ENCODE peak calls at places on chromosomes 2 and 18, in five cellular contexts. M, G, D, J and C are unnamed samples.

GRCh38 chr2:54149623-54150501 is 34.4 kb downstream of the ACYP2 start:
- DNase-seq in G (peak), D (no peak), M (peak), J (no peak), C (no peak)

GRCh38 chr2:121052023-121052422 is 233.0 kb downstream of the TFCP2L1 start:
- DNase-seq in G (peak), D (peak), J (no peak), M (no peak), C (no peak)

GRCh38 chr2:206814486-206814885 is 49.1 kb downstream of the FASTKD2 start:
- DNase-seq in J (no peak), M (no peak), G (no peak), D (no peak), C (no peak)

GRCh38 chr2:109242222-109242653 is 113.2 kb downstream of the SH3RF3 start:
- DNase-seq in M (no peak), G (no peak), D (no peak), J (no peak), C (no peak)

GRCh38 chr2:81835318-81836000 is 1530.9 kb upstream of the LRRTM1 start:
- DNase-seq in D (no peak), J (no peak), M (peak), G (peak), C (no peak)

GRCh38 chr2:177355874-177356273 is 36.7 kb upstream of the AGPS start:
- DNase-seq in D (no peak), J (no peak), M (peak), G (peak), C (no peak)

GRCh38 chr18:59357928-59358327 is 1.1 kb downstream of the LMAN1 start:
- DNase-seq in G (peak), M (peak), D (no peak), J (no peak), C (no peak)

GRCh38 chr2:75200140-75200985 is 1.0 kb upstream of the TACR1 start:
- DNase-seq in J (peak), M (peak), G (peak), D (peak), C (peak)

GRCh38 chr2:239778042-239778811 is 246.9 kb downstream of the NDUFA10 start:
- DNase-seq in G (no peak), J (no peak), D (peak), M (no peak), C (no peak)

GRCh38 chr2:43798300-43798699 is 24.5 kb downstream of the DYNC2LI1 start:
- DNase-seq in J (peak), M (peak), D (no peak), G (no peak), C (no peak)

GRCh38 chr18:66344227-66344626 is 259.7 kb downstream of the CDH19 start:
- DNase-seq in G (no peak), D (no peak), M (no peak), J (no peak), C (no peak)

GRCh38 chr2:145484443-145485086 is 964.6 kb upstream of the ZEB2 start:
- DNase-seq in G (peak), M (peak), J (peak), D (no peak), C (no peak)

GRCh38 chr2:71576541-71576940 is 123.2 kb downstream of the DYSF start:
- DNase-seq in G (no peak), J (no peak), D (no peak), M (no peak), C (no peak)

GRCh38 chr2:152550386-152550785 is 166.9 kb downstream of the PRPF40A start:
- DNase-seq in D (peak), J (no peak), G (no peak), M (no peak), C (no peak)

GRCh38 chr2:105645031-105645940 is 99.4 kb upstream of the NCK2 start:
- DNase-seq in G (no peak), D (no peak), M (no peak), J (peak), C (no peak)

GRCh38 chr18:29328932-29329331 is 1152.0 kb upstream of the CDH2 start:
- DNase-seq in G (no peak), J (no peak), M (no peak), D (no peak), C (no peak)

GRCh38 chr18:51211552-51211951 is 14.1 kb upstream of the MEX3C start:
- DNase-seq in G (peak), M (peak), D (no peak), J (no peak), C (no peak)

GRCh38 chr2:177816740-177817139 is 255.8 kb downstream of the PDE11A start:
- DNase-seq in G (no peak), J (no peak), D (no peak), M (no peak), C (no peak)

GRCh38 chr2:156190532-156190931 is 142.0 kb downstream of the NR4A2 start:
- DNase-seq in J (no peak), G (no peak), M (no peak), D (no peak), C (no peak)

GRCh38 chr2:53445376-53446072 is 322.1 kb upstream of the CHAC2 start:
- DNase-seq in D (no peak), G (peak), J (no peak), M (peak), C (no peak)

GRCh38 chr18:7521226-7521856 is 45.8 kb upstream of the PTPRM start:
- DNase-seq in D (no peak), M (no peak), J (peak), G (no peak), C (no peak)

GRCh38 chr2:16548036-16548435 is 117.6 kb downstream of the CYRIA start:
- DNase-seq in G (no peak), M (no peak), D (no peak), J (no peak), C (no peak)

GRCh38 chr2:16553222-16553621 is 112.4 kb downstream of the CYRIA start:
- DNase-seq in D (peak), J (peak), G (peak), M (peak), C (no peak)

GRCh38 chr2:16554184-16554583 is 111.5 kb downstream of the CYRIA start:
- DNase-seq in G (no peak), D (no peak), M (no peak), J (no peak), C (no peak)

GRCh38 chr2:16546128-16546754 is 119.4 kb downstream of the CYRIA start:
- DNase-seq in G (peak), J (peak), M (peak), D (no peak), C (no peak)

GRCh38 chr2:16552202-16552601 is 113.4 kb downstream of the CYRIA start:
- DNase-seq in D (no peak), G (no peak), J (no peak), M (no peak), C (no peak)
- H3K4me3 ChIP-seq in D (no peak), G (no peak), J (no peak), M (no peak), C (no peak)

DNA sequence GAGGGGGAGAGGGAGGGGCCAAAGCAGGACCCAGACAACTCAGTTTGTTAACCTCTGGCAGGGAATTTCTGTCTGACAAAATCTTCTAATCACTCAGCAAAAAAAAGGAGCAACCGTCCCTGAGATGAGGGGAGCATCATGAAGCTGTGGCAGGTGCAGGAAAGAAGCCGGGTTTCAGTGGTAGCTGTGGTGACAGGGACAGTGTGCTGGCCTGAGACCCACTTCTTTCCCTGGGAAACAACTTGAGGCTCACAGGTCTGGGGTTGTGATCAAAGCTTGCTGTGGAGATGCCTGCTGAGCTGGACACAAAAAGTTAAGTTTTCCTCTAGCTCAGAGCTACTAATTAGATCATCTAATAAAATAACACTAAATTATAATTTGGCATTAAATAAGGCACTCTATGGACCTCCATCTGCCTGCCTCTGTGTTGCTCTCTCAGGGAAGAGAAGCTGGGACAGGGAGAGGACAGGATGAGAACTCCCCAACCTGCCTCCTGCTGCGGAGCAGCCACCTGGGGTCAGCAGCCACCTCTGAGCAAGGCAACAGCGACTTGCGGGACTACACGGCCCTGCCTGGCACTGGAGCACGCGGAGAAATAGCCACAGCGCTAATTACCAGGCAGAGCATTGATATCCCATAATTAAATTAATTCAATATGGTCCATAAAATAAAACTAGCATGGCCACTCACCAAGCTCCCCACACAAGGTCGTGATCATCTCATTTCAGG is 104.6 kb upstream of the TEX51 start:
- DNase-seq in G (no peak), J (peak), M (no peak), D (peak), C (no peak)
- TF ChIP-seq CTCF in G (no peak), J (peak), M (no peak), D (no peak), C (no peak)

GRCh38 chr2:223611061-223611460 is 8.9 kb upstream of the SCG2 start:
- DNase-seq in J (no peak), M (no peak), D (no peak), G (no peak), C (no peak)

GRCh38 chr2:223612501-223612900 is 10.3 kb upstream of the SCG2 start:
- DNase-seq in D (no peak), J (no peak), G (no peak), M (no peak), C (no peak)

GRCh38 chr2:223614534-223614933 is 12.4 kb upstream of the SCG2 start:
- DNase-seq in J (no peak), M (no peak), G (no peak), D (no peak), C (no peak)

GRCh38 chr2:223618172-223619035 is 16.2 kb upstream of the SCG2 start:
- DNase-seq in G (no peak), D (no peak), M (no peak), J (peak), C (no peak)

DNA sequence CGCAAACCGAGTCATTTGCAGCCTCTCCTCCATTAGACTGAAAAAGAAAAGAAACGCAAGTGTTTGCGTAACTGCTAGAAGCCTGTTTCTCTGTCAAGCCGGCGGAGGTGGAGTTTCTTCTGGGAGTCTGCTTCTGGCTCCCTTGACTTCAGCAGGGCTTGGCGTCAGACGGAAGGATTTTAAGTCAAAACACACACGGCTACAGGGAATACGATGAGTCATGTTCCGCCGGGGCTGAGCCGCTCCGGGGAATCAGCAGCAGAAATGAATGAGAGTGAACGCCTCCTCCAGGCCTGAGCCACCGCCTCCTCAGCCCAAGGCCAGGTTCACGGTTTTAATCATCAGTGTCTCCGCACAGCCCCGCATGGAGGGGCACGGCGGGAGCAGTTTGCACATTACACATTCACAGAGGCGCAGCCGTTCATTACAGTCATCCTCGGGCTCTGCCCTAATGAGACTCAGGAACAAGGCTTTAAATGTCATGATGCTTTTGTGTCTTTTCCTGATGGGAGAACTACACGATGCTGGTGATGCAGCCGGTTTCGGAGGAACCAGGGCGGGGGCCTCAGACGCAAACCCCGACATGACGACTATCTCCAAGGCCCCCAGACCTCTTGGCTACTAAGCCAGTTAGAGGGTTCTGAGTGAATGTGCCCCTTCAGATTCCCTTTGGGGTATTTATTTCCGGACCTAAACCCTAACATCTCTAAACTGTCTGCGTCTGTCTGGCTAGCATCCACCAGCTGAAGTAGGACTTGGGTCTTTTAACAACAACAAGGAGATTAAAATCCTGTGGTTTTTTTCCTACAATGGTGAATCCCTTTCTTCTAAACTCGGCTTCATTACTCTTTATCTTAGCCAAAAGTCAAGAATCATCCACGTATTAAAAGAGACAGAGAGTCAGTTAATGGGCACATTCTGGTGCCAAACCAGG is 11.1 kb upstream of the SCG2 start:
- DNase-seq in D (peak), G (peak), J (peak), M (peak), C (peak)
- H3K4me3 ChIP-seq in D (peak), G (peak), J (peak), M (peak), C (peak)

DNA sequence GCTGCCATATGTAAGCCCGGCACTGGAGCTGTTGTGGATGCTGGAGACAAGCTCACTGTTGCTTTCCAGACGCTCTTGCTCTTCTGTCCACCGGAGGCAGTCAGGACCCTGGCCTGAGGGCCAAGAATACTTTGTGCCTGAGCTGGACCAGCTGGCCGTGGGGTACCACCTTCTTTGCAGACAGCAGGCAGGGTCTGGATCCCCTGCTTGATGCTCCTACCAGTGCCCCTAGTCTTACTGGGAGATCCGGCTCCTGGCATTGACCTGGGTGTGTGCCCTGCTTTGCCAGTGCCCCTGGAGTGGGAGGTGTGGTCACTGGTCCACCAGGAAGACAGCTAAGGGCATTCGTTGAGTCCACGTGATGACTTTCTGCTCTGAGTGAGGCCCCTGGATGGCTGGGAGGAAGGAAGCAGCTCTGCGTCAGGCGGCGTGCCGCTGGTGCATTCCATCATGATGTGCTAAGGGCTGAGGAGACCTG is 59.3 kb downstream of the LRRFIP1 start:
- DNase-seq in M (peak), J (peak), D (no peak), G (no peak), C (no peak)
- TF ChIP-seq CTCF in M (peak), J (peak), D (no peak), G (peak), C (peak)

DNA sequence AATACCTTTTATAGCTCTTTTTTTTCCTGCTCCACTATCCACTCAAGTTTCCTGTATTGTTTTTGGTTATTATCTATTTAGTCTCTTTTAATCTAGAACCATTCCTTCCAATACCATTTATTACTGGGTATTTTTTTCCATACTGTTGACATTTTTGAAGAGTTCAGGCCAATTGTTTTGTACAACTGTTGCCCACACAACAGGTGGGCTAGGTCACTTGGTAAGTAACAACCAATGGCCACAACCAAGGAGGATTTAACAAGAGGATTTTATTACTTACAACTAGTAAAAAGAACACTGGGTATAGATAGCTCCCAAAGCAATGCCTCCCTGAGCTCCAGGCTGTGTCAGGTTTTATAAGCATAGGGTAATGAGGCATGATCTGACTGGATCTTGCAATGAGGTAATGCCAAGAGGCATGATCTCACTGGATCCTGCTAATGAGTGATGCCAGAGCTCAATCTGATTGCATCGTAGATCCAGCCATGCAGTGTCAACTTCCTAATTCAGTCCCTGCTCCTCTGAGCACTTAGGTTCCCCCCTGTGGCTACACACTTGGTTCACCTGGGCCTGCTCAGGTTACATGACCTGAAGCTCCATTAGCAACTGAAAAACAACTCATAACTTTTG is 7.1 kb upstream of the CEP68 start:
- DNase-seq in M (no peak), D (no peak), G (no peak), J (peak), C (no peak)
- H3K4me3 ChIP-seq in M (no peak), D (no peak), G (no peak), J (no peak), C (no peak)

DNA sequence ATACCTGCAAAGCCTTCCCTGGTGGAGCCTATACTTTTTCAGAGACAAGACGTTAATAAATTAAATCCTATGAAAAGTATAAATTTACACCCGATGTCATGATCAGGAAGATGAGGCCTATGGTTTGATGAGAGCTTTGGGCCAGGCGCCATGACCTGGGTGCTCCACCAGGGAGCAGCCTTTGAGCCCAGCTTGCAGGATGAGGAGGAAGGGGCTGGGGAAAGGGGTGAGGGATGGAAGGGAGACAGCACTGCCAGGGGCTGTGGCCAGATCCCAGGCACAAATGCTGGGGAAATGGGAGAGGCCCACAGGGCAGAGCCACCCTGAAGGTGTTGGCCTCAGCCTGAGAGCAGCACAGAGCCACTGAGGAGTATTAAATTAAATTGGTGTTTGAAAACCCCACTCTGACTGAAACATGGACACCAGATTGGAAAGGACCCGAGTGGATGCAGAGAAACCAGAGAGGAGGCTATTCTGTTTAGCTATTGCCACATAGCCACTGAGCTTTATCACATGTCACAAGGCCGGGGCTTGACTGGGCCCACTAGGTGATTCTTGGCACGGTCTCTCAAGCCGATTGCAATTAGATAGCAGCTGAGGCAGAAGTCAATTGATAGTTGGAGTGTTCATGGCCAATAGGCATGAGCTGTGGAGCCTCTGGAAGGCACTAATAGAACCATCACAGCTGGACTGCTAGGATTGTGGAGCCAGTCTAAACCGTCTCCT is 9.6 kb upstream of the FAHD2A start:
- DNase-seq in G (no peak), J (peak), D (no peak), M (no peak), C (peak)
- TF ChIP-seq CTCF in G (no peak), J (peak), D (no peak), M (peak), C (no peak)

GRCh38 chr18:23585007-23585871 is 1.1 kb downstream of the NPC1 start:
- DNase-seq in G (peak), J (peak), M (peak), D (no peak), C (no peak)
- H3K4me3 ChIP-seq in G (peak), J (peak), M (peak), D (peak), C (peak)